ENCODE peak calls at places on chromosomes 16 and 17, in four cellular contexts. U is IMR-90, J is GM12878, W is K562. X is an unnamed sample.
A peak's percentile ranks its signal among the peaks of the same experiment; 100 is the strongest.

GRCh38 chr17:1487939-1488825 is 4.3 kb downstream of the MYO1C start:
- DNase-seq in J (no peak), U (peak; percentile 84), W (peak; percentile 67), X (peak; percentile 74)

GRCh38 chr17:10251212-10251948 is 53.0 kb upstream of the GAS7 start:
- DNase-seq in J (peak; percentile 76), U (no peak), W (no peak), X (no peak)

GRCh38 chr17:64357191-64357981 is 33.3 kb downstream of the PECAM1 start:
- DNase-seq in U (peak; percentile 94), W (no peak), J (no peak), X (no peak)

GRCh38 chr17:2841606-2842005 is 45.4 kb downstream of the RAP1GAP2 start:
- DNase-seq in W (no peak), U (peak; percentile 67), J (no peak), X (no peak)

GRCh38 chr17:39787038-39787437 is 49.3 kb downstream of the GRB7 start:
- DNase-seq in W (no peak), J (no peak), U (no peak), X (no peak)

GRCh38 chr17:56441331-56441730 is 152.2 kb upstream of the NOG start:
- DNase-seq in U (peak; percentile 81), W (no peak), J (no peak), X (no peak)

GRCh38 chr17:1371893-1372590 is 28.0 kb downstream of the YWHAE start:
- DNase-seq in J (no peak), W (no peak), U (no peak), X (no peak)

GRCh38 chr16:17544785-17545184 is 74.0 kb upstream of the XYLT1 start:
- DNase-seq in U (no peak), J (no peak), W (peak; percentile 71), X (peak; percentile 7)

GRCh38 chr17:9212376-9213310 is 191.3 kb downstream of the NTN1 start:
- DNase-seq in J (no peak), W (no peak), U (no peak), X (no peak)

GRCh38 chr17:72771734-72772133 is 320.8 kb downstream of the SLC39A11 start:
- DNase-seq in W (no peak), J (no peak), U (no peak), X (no peak)

GRCh38 chr16:9077001-9077809 is 14.2 kb upstream of the HAPSTR1 start:
- DNase-seq in W (peak; percentile 23), U (peak; percentile 88), J (no peak), X (no peak)

GRCh38 chr16:4096509-4096908 is 19.7 kb downstream of the ADCY9 start:
- DNase-seq in J (no peak), W (no peak), U (no peak), X (no peak)

GRCh38 chr17:58786586-58787295 is 31.1 kb downstream of the PPM1E start:
- DNase-seq in J (no peak), U (peak; percentile 87), W (peak; percentile 8), X (peak; percentile 8)

GRCh38 chr16:51450913-51451312 is 299.8 kb upstream of the SALL1 start:
- DNase-seq in U (no peak), J (no peak), W (no peak), X (no peak)

GRCh38 chr17:41315814-41316430 is 412 bp upstream of the KRTAP17-1 start:
- DNase-seq in W (no peak), U (no peak), J (no peak), X (no peak)

GRCh38 chr17:44190496-44190895 is 3.7 kb downstream of the TMUB2 start:
- DNase-seq in W (no peak), J (no peak), U (no peak), X (no peak)

GRCh38 chr17:46876353-46876887 is 25.0 kb downstream of the WNT9B start:
- DNase-seq in U (no peak), J (no peak), W (peak; percentile 64), X (no peak)

GRCh38 chr16:4358831-4359561 is 7.9 kb upstream of the PAM16 start:
- DNase-seq in W (peak; percentile 79), J (no peak), U (no peak), X (peak; percentile 69)

GRCh38 chr16:71986131-71986530 is 14.1 kb downstream of the PKD1L3 start:
- DNase-seq in U (no peak), J (no peak), W (no peak), X (no peak)

GRCh38 chr17:59423137-59423703 is 91.8 kb downstream of the YPEL2 start:
- DNase-seq in W (peak; percentile 79), U (peak; percentile 24), J (no peak), X (peak; percentile 42)

GRCh38 chr17:34424814-34425490 is 61.9 kb upstream of the CCL1 start:
- DNase-seq in J (no peak), U (no peak), W (no peak), X (no peak)

GRCh38 chr16:88685156-88686061 is 898 bp downstream of the SNAI3 start:
- DNase-seq in W (peak; percentile 73), U (peak; percentile 67), J (no peak), X (peak; percentile 37)

GRCh38 chr17:8152981-8153549 is 861 bp upstream of the PER1 start:
- DNase-seq in J (no peak), U (no peak), W (no peak), X (no peak)

GRCh38 chr17:8153550-8153956 is 1.3 kb upstream of the PER1 start:
- DNase-seq in U (peak; percentile 97), W (no peak), J (no peak), X (peak; percentile 98)

GRCh38 chr17:8154608-8155152 is 2.5 kb upstream of the PER1 start:
- DNase-seq in W (no peak), J (no peak), U (no peak), X (no peak)

GRCh38 chr17:8155341-8156173 is 3.4 kb upstream of the PER1 start:
- DNase-seq in J (no peak), W (no peak), U (no peak), X (no peak)

GRCh38 chr17:8153957-8154607 is 1.9 kb upstream of the PER1 start:
- DNase-seq in U (peak; percentile 98), W (peak; percentile 62), J (no peak), X (peak; percentile 90)
- H3K4me1 ChIP-seq in U (peaks cover 23% of the 10 kb centered on the region), W (peaks cover 84% of the 10 kb centered on the region), J (peaks cover 23% of the 10 kb centered on the region), X (peaks cover 49% of the 10 kb centered on the region)

GRCh38 chr16:74556375-74556922 is 50.5 kb downstream of the GLG1 start:
- DNase-seq in U (no peak), J (no peak), W (no peak), X (no peak)
- TF ChIP-seq ELK1 in U (no peak), J (no peak), W (no peak), X (no peak)

GRCh38 chr17:54968954-54969400 is 412 bp downstream of the STXBP4 start:
- DNase-seq in W (no peak), U (peak; percentile 50), J (no peak), X (no peak)
- H3K4me1 ChIP-seq in W (no peaks in the 10 kb centered on the region), U (no peaks in the 10 kb centered on the region), J (peaks cover 8% of the 10 kb centered on the region), X (peaks cover 32% of the 10 kb centered on the region)

GRCh38 chr16:77721752-77722314 is 481 bp upstream of the NUDT7 start:
- DNase-seq in J (no peak), U (no peak), W (no peak), X (no peak)

GRCh38 chr16:77722315-77723107 is at the start of gene NUDT7:
- DNase-seq in W (peak; percentile 99), J (peak; percentile 76), U (peak; percentile 96), X (peak; percentile 94)

GRCh38 chr16:77724174-77724573 is 1.9 kb downstream of the NUDT7 start:
- DNase-seq in U (no peak), W (no peak), J (no peak), X (no peak)

DNA sequence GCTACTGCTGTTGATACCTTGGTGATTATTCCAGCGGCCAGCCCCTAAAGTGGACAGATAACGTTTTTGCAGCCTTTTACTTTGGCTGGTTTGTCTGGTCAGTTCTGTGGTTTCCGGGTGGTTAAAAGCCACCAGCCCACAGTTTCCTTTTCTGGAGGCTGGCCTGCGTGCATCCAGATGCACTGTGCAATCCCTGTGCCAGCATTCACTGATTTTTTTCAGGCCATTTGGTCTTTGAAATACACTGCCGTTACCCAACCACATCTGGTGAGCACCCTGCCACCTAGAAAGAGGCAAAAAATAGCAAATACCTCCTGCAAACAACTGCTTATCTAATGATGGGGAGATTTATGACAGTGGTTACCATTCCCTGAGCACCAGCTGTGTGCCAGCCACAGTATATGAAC is 797 bp downstream of the NUDT7 start:
- DNase-seq in J (no peak), U (peak; percentile 72), W (no peak), X (no peak)
- TF ChIP-seq ELK1 in J (no peak), U (no peak), W (no peak), X (no peak)

GRCh38 chr17:81056352-81056751 is 21.4 kb downstream of the BAIAP2 start:
- DNase-seq in J (no peak), U (no peak), W (no peak), X (no peak)

GRCh38 chr17:81053043-81053970 is 18.4 kb downstream of the BAIAP2 start:
- DNase-seq in J (no peak), U (no peak), W (no peak), X (no peak)

GRCh38 chr17:81052199-81052997 is 17.4 kb downstream of the BAIAP2 start:
- DNase-seq in W (no peak), J (no peak), U (no peak), X (no peak)

GRCh38 chr17:81054881-81055370 is 20.0 kb downstream of the BAIAP2 start:
- DNase-seq in W (no peak), J (no peak), U (no peak), X (no peak)

DNA sequence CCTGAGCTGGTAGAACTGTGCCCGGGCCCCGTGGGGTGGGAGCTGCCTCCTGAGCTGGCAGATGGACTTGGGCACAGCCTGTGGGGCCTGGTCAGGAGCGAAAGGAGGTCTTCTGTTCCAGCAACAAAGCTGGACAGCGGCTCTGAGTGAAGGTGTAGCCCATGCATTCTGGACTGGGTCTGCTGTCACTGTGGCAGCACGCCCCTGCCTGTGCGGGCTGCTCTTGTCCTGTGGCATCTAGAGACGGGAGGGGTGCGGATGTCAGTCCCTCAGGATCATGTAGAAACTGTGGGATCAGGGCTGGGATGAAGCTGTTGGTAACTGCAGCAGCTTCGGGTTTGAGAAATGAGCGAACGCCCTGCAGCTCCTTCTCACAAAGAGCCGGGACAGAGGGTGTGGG is 19.4 kb downstream of the BAIAP2 start:
- DNase-seq in J (no peak), W (no peak), U (no peak), X (no peak)
- H3K4me1 ChIP-seq in J (peaks cover 14% of the 10 kb centered on the region), W (peaks cover 86% of the 10 kb centered on the region), U (peaks cover 5% of the 10 kb centered on the region), X (peaks cover 13% of the 10 kb centered on the region)

GRCh38 chr16:57422026-57422944 is 17.7 kb downstream of the CCL17 start:
- DNase-seq in W (peak; percentile 45), U (peak; percentile 72), J (no peak), X (peak; percentile 55)
- TF ChIP-seq ELK1 in W (no peak), U (no peak), J (no peak), X (no peak)

GRCh38 chr17:31534223-31534888 is 142.9 kb downstream of the RAB11FIP4 start:
- DNase-seq in W (no peak), J (no peak), U (peak; percentile 22), X (no peak)
- H3K4me1 ChIP-seq in W (peaks cover 8% of the 10 kb centered on the region), J (peaks cover 35% of the 10 kb centered on the region), U (peaks cover 13% of the 10 kb centered on the region), X (peaks cover 7% of the 10 kb centered on the region)

DNA sequence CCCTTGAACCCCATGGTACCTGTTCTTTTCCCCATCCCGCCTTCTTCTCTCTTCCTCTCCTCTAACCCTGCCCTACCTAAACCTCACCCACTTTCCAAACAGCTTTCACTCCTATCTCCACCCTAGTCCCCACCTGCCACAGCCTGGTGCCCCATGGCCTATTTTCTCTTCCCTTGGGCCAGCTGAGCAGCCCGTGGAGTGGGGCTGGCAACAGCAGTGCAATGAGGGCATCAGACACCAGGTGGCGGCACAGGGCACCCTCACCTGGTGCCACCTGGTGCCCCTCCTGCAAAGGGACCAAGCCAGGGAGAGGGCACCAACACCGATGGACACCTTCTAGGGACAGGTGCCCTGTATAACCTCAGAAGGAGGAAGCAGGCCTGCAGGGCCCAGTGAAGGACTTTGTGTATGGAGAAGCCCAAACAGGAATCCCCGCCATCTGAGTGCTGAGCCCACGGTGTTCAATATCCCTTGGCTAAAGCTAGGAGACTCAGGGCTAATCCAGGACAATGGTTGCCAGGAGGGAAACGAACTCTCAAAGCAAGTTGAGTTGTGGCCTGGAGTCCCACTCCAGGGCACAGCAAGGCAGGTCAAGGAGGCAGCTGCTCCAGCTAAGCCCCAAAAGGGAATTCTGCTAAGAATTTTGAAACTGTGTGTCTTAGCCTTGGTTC is 4.0 kb upstream of the ABCC3 start:
- DNase-seq in U (no peak), W (peak; percentile 40), J (no peak), X (peak; percentile 66)
- TF ChIP-seq ELK1 in U (no peak), W (no peak), J (no peak), X (no peak)